ENCODE peak calls at places on chromosomes 4 and X, in four cellular contexts. I, C, Z and F are unnamed samples.

GRCh38 chrX:32116047-32116446 is 1044.2 kb upstream of the FTHL17 start:
- DNase-seq in I (no peak), C (no peak), Z (no peak), F (no peak)

GRCh38 chr4:73250642-73251041 is 8.0 kb downstream of the ANKRD17 start:
- DNase-seq in I (no peak), C (no peak), Z (no peak), F (no peak)

GRCh38 chr4:153497988-153498967 is 32.1 kb downstream of the TMEM131L start:
- DNase-seq in I (no peak), C (no peak), Z (no peak), F (no peak)

GRCh38 chr4:6205584-6205965 is 5.2 kb upstream of the JAKMIP1 start:
- DNase-seq in I (peak), C (no peak), Z (no peak), F (no peak)

GRCh38 chr4:95129708-95130343 is 372.1 kb downstream of the BMPR1B start:
- DNase-seq in I (no peak), C (no peak), Z (peak), F (no peak)

GRCh38 chrX:45760187-45760742 is 559.6 kb upstream of the DIPK2B start:
- DNase-seq in I (no peak), C (no peak), Z (no peak), F (no peak)

GRCh38 chr4:176188654-176189053 is 6.7 kb downstream of the SPATA4 start:
- DNase-seq in I (no peak), C (no peak), Z (no peak), F (no peak)

GRCh38 chr4:6524436-6524835 is 50.6 kb upstream of the MAN2B2 start:
- DNase-seq in I (no peak), C (no peak), Z (no peak), F (no peak)

GRCh38 chr4:121686265-121686664 is 10.5 kb downstream of the ANXA5 start:
- DNase-seq in I (no peak), C (no peak), Z (no peak), F (no peak)

GRCh38 chr4:58113083-58113482 is 1002.9 kb upstream of the IGFBP7 start:
- DNase-seq in I (no peak), C (no peak), Z (no peak), F (no peak)

GRCh38 chrX:55638933-55639332 is 15.7 kb downstream of the FOXR2 start:
- DNase-seq in I (no peak), C (no peak), Z (no peak), F (no peak)

GRCh38 chr4:72302981-72303704 is 265.9 kb downstream of the ADAMTS3 start:
- DNase-seq in I (no peak), C (no peak), Z (no peak), F (no peak)

GRCh38 chrX:121831601-121832000 is 784.2 kb downstream of the GLUD2 start:
- DNase-seq in I (no peak), C (no peak), Z (no peak), F (no peak)

GRCh38 chr4:114997596-114997995 is 115.8 kb downstream of the NDST4 start:
- DNase-seq in I (no peak), C (no peak), Z (no peak), F (no peak)

GRCh38 chr4:106615407-106615945 is 246.9 kb upstream of the GIMD1 start:
- DNase-seq in I (no peak), C (no peak), Z (no peak), F (no peak)

GRCh38 chr4:111991797-111992196 is 153.5 kb upstream of the FAM241A start:
- DNase-seq in I (no peak), C (no peak), Z (peak), F (no peak)

GRCh38 chr4:84099591-84099990 is 399.5 kb downstream of the NKX6-1 start:
- DNase-seq in I (no peak), C (no peak), Z (no peak), F (no peak)

GRCh38 chr4:101597204-101597603 is 193.3 kb upstream of the BANK1 start:
- DNase-seq in I (no peak), C (no peak), Z (no peak), F (no peak)

GRCh38 chrX:69179380-69179911 is 14.2 kb upstream of the PJA1 start:
- DNase-seq in I (no peak), C (no peak), Z (no peak), F (no peak)

GRCh38 chr4:25172964-25173917 is 13.0 kb upstream of the SEPSECS start:
- DNase-seq in I (peak), C (no peak), Z (peak), F (no peak)

GRCh38 chr4:119748853-119749252 is 120.2 kb upstream of the PDE5A start:
- DNase-seq in I (no peak), C (no peak), Z (no peak), F (no peak)
- TF ChIP-seq POLR2AphosphoS5 in I (no peak), C (no peak), Z (no peak), F (no peak)

GRCh38 chr4:41095973-41096372 is 118.4 kb downstream of the APBB2 start:
- DNase-seq in I (no peak), C (no peak), Z (no peak), F (no peak)
- TF ChIP-seq POLR2AphosphoS5 in I (no peak), C (no peak), Z (no peak), F (no peak)

GRCh38 chr4:2441393-2442174 is 22.8 kb downstream of the CFAP99 start:
- DNase-seq in I (no peak), C (peak), Z (peak), F (no peak)
- TF ChIP-seq POLR2AphosphoS5 in I (no peak), C (no peak), Z (no peak), F (no peak)

DNA sequence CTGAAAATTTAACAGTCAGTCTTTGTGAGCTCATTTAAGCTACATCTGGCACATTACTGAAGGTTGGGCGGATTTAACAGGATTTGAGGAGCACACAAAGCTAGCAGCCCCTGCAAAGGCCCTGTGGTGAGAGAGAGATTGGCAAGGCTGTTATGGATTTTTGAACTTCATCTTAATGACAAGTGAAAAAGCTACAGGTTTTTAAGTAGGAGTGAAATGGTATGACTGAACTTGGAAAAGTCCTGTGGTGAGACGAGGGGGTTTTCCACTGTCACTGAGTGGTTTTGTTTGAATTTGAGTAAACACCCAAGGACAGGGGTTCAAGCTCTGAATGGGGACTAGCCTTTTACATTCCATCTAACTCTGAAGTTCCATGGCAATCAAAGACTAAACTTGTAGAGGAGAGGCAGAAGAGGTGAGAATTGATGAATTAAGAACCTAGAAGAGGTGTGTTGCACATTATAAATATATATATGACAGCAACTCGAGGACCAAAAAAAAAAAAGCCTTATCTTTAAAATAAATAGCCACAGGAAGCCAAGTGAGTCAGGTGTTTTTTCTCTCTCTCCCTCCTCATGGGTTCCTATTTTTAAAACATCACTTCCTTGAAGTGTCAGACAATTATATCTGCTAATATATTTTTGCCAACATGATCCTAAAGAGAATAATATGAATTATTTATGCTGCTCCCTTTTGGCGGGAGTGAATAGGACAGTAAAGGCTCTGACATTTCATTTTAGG is 47.8 kb upstream of the CLNK start:
- DNase-seq in I (no peak), C (no peak), Z (no peak), F (no peak)
- TF ChIP-seq POLR2AphosphoS5 in I (no peak), C (no peak), Z (no peak), F (no peak)

GRCh38 chrX:49042581-49043219 is 457 bp downstream of the TFE3 start:
- DNase-seq in I (no peak), C (no peak), Z (no peak), F (no peak)

GRCh38 chrX:49043987-49044281 is 777 bp upstream of the TFE3 start:
- DNase-seq in I (no peak), C (no peak), Z (no peak), F (no peak)

GRCh38 chrX:49043220-49043986 is at the start of gene TFE3:
- DNase-seq in I (peak), C (peak), Z (peak), F (peak)

GRCh38 chrX:49040376-49040955 is 2.7 kb downstream of the TFE3 start:
- DNase-seq in I (no peak), C (no peak), Z (no peak), F (no peak)

GRCh38 chrX:49041683-49042529 is 1.3 kb downstream of the TFE3 start:
- DNase-seq in I (no peak), C (no peak), Z (peak), F (no peak)
- TF ChIP-seq POLR2AphosphoS5 in I (peak), C (no peak), Z (no peak), F (no peak)